ENCODE peak calls at places on chromosomes 6 and 20, in four cellular contexts. One of them, this sample, is unnamed.

GRCh38 chr6:127808118-127808517 is 92.7 kb downstream of the THEMIS start:
- DNase-seq in K562: no peak
- DNase-seq in HepG2: no peak
- DNase-seq in A549: no peak
- DNase-seq in this sample: no peak

GRCh38 chr20:51573576-51574243 is 31.2 kb upstream of the NFATC2 start:
- DNase-seq in K562: no peak
- DNase-seq in A549: no peak
- DNase-seq in HepG2: no peak
- DNase-seq in this sample: no peak

GRCh38 chr6:149150999-149151398 is 166.5 kb upstream of the TAB2 start:
- DNase-seq in HepG2: no peak
- DNase-seq in A549: no peak
- DNase-seq in K562: no peak
- DNase-seq in this sample: no peak

GRCh38 chr6:47044418-47044817 is 2.3 kb upstream of the ADGRF1 start:
- DNase-seq in K562: no peak
- DNase-seq in HepG2: no peak
- DNase-seq in A549: peak; percentile 67
- DNase-seq in this sample: no peak

GRCh38 chr6:130674604-130675003 is 152.6 kb upstream of the SMLR1 start:
- DNase-seq in K562: no peak
- DNase-seq in A549: no peak
- DNase-seq in HepG2: no peak
- DNase-seq in this sample: no peak

GRCh38 chr6:11317885-11318771 is 85.7 kb upstream of the NEDD9 start:
- DNase-seq in K562: no peak
- DNase-seq in A549: peak; percentile 96
- DNase-seq in HepG2: peak; percentile 82
- DNase-seq in this sample: no peak

GRCh38 chr6:44715925-44716324 is 328.4 kb downstream of the CDC5L start:
- DNase-seq in A549: no peak
- DNase-seq in HepG2: no peak
- DNase-seq in K562: no peak
- DNase-seq in this sample: no peak

GRCh38 chr20:31788578-31788977 is 30.6 kb upstream of the MYLK2 start:
- DNase-seq in A549: peak; percentile 20
- DNase-seq in K562: no peak
- DNase-seq in HepG2: no peak
- DNase-seq in this sample: no peak

GRCh38 chr6:170156448-170157375 is 134.2 kb downstream of the DLL1 start:
- DNase-seq in K562: no peak
- DNase-seq in A549: no peak
- DNase-seq in HepG2: no peak
- DNase-seq in this sample: no peak

GRCh38 chr6:119361209-119361608 is 11.6 kb upstream of the MAN1A1 start:
- DNase-seq in HepG2: no peak
- DNase-seq in K562: no peak
- DNase-seq in A549: no peak
- DNase-seq in this sample: no peak

GRCh38 chr6:143457563-143458359 is 7.2 kb downstream of the PEX3 start:
- DNase-seq in A549: no peak
- DNase-seq in K562: no peak
- DNase-seq in HepG2: peak; percentile 35
- DNase-seq in this sample: no peak

GRCh38 chr6:134247271-134247833 is 70.6 kb downstream of the SGK1 start:
- DNase-seq in K562: no peak
- DNase-seq in A549: no peak
- DNase-seq in HepG2: no peak
- DNase-seq in this sample: no peak

GRCh38 chr20:4217349-4217761 is 202.0 kb upstream of the RNF24 start:
- DNase-seq in HepG2: peak; percentile 55
- DNase-seq in K562: no peak
- DNase-seq in A549: peak; percentile 84
- DNase-seq in this sample: no peak

GRCh38 chr6:53718597-53719460 is 53.3 kb upstream of the KLHL31 start:
- DNase-seq in A549: peak; percentile 64
- DNase-seq in K562: peak; percentile 51
- DNase-seq in HepG2: peak; percentile 72
- DNase-seq in this sample: no peak

GRCh38 chr20:25221592-25222460 is 26.1 kb upstream of the PYGB start:
- DNase-seq in A549: no peak
- DNase-seq in K562: no peak
- DNase-seq in HepG2: no peak
- DNase-seq in this sample: no peak

GRCh38 chr6:15623282-15624116 is 39.3 kb downstream of the DTNBP1 start:
- DNase-seq in A549: no peak
- DNase-seq in HepG2: peak; percentile 10
- DNase-seq in K562: no peak
- DNase-seq in this sample: no peak

GRCh38 chr6:154907293-154907692 is 87.8 kb upstream of the TIAM2 start:
- DNase-seq in A549: no peak
- DNase-seq in K562: no peak
- DNase-seq in HepG2: no peak
- DNase-seq in this sample: no peak

GRCh38 chr6:84269947-84270733 is 42.7 kb upstream of the CEP162 start:
- DNase-seq in A549: no peak
- DNase-seq in HepG2: peak; percentile 78
- DNase-seq in K562: peak; percentile 88
- DNase-seq in this sample: no peak

GRCh38 chr6:147127587-147127986 is 76.6 kb upstream of the STXBP5 start:
- DNase-seq in K562: no peak
- DNase-seq in HepG2: no peak
- DNase-seq in A549: no peak
- DNase-seq in this sample: no peak

GRCh38 chr20:62952373-62953166 is at the start of gene SLC17A9:
- DNase-seq in A549: no peak
- DNase-seq in HepG2: peak; percentile 94
- DNase-seq in K562: no peak
- DNase-seq in this sample: no peak

GRCh38 chr20:380763-381580 is 412 bp downstream of the TRIB3 start:
- DNase-seq in A549: peak; percentile 84
- DNase-seq in K562: peak; percentile 84
- DNase-seq in HepG2: peak; percentile 86
- DNase-seq in this sample: peak; percentile 86

GRCh38 chr20:57374931-57375651 is 16.1 kb upstream of the RBM38 start:
- DNase-seq in K562: no peak
- DNase-seq in A549: no peak
- DNase-seq in HepG2: no peak
- DNase-seq in this sample: no peak

GRCh38 chr6:9783567-9783966 is 631.3 kb downstream of the TFAP2A start:
- DNase-seq in HepG2: no peak
- DNase-seq in K562: no peak
- DNase-seq in A549: no peak
- DNase-seq in this sample: no peak

GRCh38 chr6:44006123-44006871 is 121.0 kb downstream of the MRPL14 start:
- DNase-seq in A549: no peak
- DNase-seq in K562: no peak
- DNase-seq in HepG2: no peak
- DNase-seq in this sample: no peak

GRCh38 chr20:36836591-36837329 is 39.2 kb upstream of the TLDC2 start:
- DNase-seq in K562: peak; percentile 77
- DNase-seq in A549: peak; percentile 87
- DNase-seq in HepG2: peak; percentile 89
- DNase-seq in this sample: peak; percentile 87

GRCh38 chr6:22236626-22237414 is 60.0 kb downstream of the PRL start:
- DNase-seq in A549: peak; percentile 92
- DNase-seq in HepG2: no peak
- DNase-seq in K562: no peak
- DNase-seq in this sample: no peak

GRCh38 chr6:5565976-5566375 is 304.7 kb downstream of the FARS2 start:
- DNase-seq in K562: no peak
- DNase-seq in A549: no peak
- DNase-seq in HepG2: no peak
- DNase-seq in this sample: no peak

DNA sequence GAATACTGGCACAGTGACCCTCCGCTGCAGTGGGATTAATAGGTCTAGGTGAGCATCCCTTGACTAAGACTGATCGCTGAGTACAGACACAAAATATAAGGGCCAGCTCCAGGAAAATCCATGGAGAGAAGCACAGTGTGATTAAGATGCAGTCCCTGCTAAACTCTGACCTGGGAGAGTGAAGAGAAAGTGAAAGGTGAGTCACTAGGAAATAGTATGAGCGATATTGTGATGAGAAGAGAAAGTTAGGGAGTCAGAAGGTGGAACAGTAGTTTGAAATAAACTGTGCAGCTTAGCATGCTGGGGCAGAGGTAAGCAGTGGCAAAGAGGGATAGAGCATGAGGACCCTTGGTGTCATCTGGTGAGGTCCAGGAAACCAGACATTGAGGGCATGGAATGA is 278.6 kb upstream of the MAP3K7 start:
- DNase-seq in HepG2: no peak
- DNase-seq in K562: no peak
- DNase-seq in A549: no peak
- DNase-seq in this sample: no peak
- TF ChIP-seq PHF8 in HepG2: no peak
- TF ChIP-seq PHF8 in K562: no peak
- TF ChIP-seq PHF8 in A549: no peak
- TF ChIP-seq PHF8 in this sample: no peak

DNA sequence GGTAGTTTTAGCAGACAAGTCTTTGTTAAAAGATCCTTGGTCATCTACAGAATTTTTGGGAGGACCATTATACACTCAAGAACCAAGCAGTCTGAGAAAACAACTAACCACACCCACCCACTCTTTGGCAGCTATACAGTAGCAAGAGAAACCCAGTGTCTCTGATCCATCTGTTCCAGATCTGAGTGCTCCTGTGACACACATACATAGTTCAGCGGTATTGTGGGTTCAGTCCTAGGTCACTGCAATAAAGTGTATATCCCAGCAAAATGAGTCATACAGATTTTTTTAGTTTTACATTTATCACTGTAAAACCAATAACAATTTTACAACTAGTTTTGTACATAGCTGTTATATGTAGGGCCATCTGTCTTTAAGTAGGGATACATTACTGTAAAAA is 47.4 kb upstream of the PAK5 start:
- DNase-seq in A549: no peak
- DNase-seq in HepG2: no peak
- DNase-seq in K562: no peak
- DNase-seq in this sample: no peak
- TF ChIP-seq KDM1A in A549: no peak
- TF ChIP-seq KDM1A in HepG2: no peak
- TF ChIP-seq KDM1A in K562: no peak
- TF ChIP-seq KDM1A in this sample: no peak

GRCh38 chr6:49565855-49566254 is 15.4 kb downstream of the C6orf141 start:
- DNase-seq in A549: no peak
- DNase-seq in HepG2: peak; percentile 46
- DNase-seq in K562: no peak
- DNase-seq in this sample: no peak
- TF ChIP-seq PHF8 in A549: no peak
- TF ChIP-seq PHF8 in HepG2: no peak
- TF ChIP-seq PHF8 in K562: no peak
- TF ChIP-seq PHF8 in this sample: no peak

GRCh38 chr20:39468703-39469102 is 506.6 kb downstream of the DHX35 start:
- DNase-seq in A549: no peak
- DNase-seq in HepG2: no peak
- DNase-seq in K562: no peak
- DNase-seq in this sample: no peak
- TF ChIP-seq KDM1A in A549: no peak
- TF ChIP-seq KDM1A in HepG2: no peak
- TF ChIP-seq KDM1A in K562: no peak
- TF ChIP-seq KDM1A in this sample: no peak